ENCODE peak calls at places on chromosomes 16 and 17, in five cellular contexts. P is A549, R is tibial nerve, K is upper lobe of right lung, U is ovary. X is an unnamed sample. For H3K4me1, the result is how much of the 10 kb centered on the place peaks cover.

GRCh38 chr17:57629886-57630285 is 115.2 kb downstream of the CCDC182 start:
- DNase-seq in P (no peak), R (no peak), K (peak), U (no peak), X (no peak)

GRCh38 chr17:61735807-61736206 is 127.5 kb downstream of the BRIP1 start:
- DNase-seq in P (no peak), R (no peak), K (no peak), U (no peak), X (no peak)

GRCh38 chr17:52148969-52149351 is 9.6 kb downstream of the CA10 start:
- DNase-seq in P (no peak), R (no peak), K (no peak), U (no peak), X (no peak)

GRCh38 chr17:31400481-31400950 is 9.0 kb downstream of the RAB11FIP4 start:
- DNase-seq in P (no peak), R (no peak), K (no peak), U (no peak), X (no peak)

GRCh38 chr16:77276686-77277085 is 77.5 kb downstream of the SYCE1L start:
- DNase-seq in P (no peak), R (no peak), K (no peak), U (no peak), X (no peak)

GRCh38 chr17:58335779-58336455 is 7.3 kb upstream of the TSPOAP1 start:
- DNase-seq in P (no peak), R (no peak), K (peak), U (no peak), X (no peak)

GRCh38 chr17:68993112-68993511 is 37.9 kb upstream of the ABCA8 start:
- DNase-seq in P (no peak), R (no peak), K (no peak), U (no peak), X (no peak)

GRCh38 chr16:68200120-68200783 is 35.7 kb downstream of the ESRP2 start:
- DNase-seq in P (no peak), R (no peak), K (no peak), U (no peak), X (no peak)

GRCh38 chr17:43778337-43779144 is at the start of gene DUSP3:
- DNase-seq in P (peak), R (peak), K (peak), U (peak), X (peak)

GRCh38 chr16:72865835-72866234 is 182.1 kb downstream of the ZFHX3 start:
- DNase-seq in P (no peak), R (no peak), K (no peak), U (no peak), X (no peak)

GRCh38 chr17:49049265-49049664 is 52.1 kb downstream of the IGF2BP1 start:
- DNase-seq in P (no peak), R (no peak), K (no peak), U (no peak), X (no peak)

GRCh38 chr17:39517224-39517623 is 55.9 kb downstream of the CDK12 start:
- DNase-seq in P (no peak), R (no peak), K (no peak), U (no peak), X (no peak)

DNA sequence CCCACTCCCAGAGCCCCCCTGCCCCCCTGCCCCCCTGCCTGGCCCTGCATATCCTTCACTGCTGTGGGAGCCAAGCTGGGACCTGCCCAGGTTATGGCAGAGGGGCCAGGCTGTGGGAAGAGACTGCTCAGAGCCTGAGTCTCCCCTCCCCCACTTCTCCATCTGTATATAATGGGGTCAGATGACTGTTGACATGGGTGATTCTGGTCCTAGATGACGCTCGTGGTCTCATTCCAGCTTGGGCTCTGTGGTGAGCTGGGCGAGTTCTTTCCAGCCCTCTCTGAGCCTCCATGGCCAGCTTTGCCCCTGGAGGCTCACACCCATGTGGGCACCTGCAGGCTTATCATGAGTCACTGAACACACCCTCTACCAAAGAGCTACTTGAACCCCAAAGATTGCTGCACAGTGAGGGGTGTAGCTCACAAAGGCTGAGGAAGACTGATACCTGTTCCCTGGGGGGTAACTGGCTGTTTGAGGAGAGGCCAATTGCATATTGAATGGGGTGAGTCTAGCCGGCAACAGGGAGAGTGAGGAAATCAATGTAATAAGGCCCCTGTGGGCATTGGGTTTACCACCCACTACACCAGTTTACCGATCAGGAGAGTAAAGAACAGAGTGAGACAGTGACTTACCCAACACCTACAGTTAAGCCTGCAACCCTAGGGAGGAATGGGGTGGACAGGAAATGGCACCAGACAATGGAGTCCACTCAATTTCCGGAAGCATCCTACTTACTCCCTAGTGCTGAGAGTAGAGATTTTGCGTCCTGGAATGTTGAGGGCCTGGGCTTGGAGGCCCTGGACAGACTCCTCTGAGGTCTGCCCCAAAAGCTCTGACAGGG is 4.2 kb upstream of the SREBF1 start:
- DNase-seq in P (no peak), R (no peak), K (no peak), U (no peak), X (no peak)
- H3K4me1 ChIP-seq in P (under half), R (under half), K (half or more), U (under half), X (under half)

DNA sequence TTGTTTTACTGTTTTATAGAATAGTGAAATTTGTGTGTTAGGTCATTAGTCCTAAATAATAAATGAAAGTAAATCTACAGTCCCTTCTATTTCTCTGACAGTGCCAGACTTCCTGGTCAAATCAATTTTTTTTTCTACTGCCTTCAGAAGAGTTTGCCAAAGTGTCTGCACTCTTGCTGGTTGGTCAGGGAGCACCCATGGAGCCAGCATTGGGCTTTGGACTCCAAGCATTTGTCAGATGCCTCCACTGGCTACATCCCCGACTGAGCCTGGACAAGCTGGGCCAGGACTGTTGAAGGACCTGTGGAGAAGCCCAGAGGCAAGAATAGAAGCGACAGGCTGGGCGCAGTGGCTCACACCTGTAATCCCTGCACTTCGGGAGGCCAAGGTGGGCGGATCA is 53.7 kb downstream of the ELAC2 start:
- DNase-seq in P (no peak), R (no peak), K (no peak), U (no peak), X (no peak)
- H3K4me1 ChIP-seq in P (under half), R (under half), K (under half), U (under half), X (under half)

GRCh38 chr16:89507219-89507833 is 877 bp upstream of the SPG7 start:
- DNase-seq in P (no peak), R (no peak), K (no peak), U (no peak), X (no peak)

GRCh38 chr16:89505204-89506112 is 2.7 kb upstream of the SPG7 start:
- DNase-seq in P (peak), R (peak), K (peak), U (peak), X (peak)

GRCh38 chr16:89507834-89508590 is at the start of gene SPG7:
- DNase-seq in P (peak), R (peak), K (peak), U (peak), X (peak)

GRCh38 chr16:89506113-89506504 is 2.1 kb upstream of the SPG7 start:
- DNase-seq in P (no peak), R (no peak), K (no peak), U (no peak), X (no peak)

GRCh38 chr16:89506791-89507191 is 1.4 kb upstream of the SPG7 start:
- DNase-seq in P (no peak), R (no peak), K (no peak), U (peak), X (no peak)
- H3K4me1 ChIP-seq in P (half or more), R (under half), K (under half), U (under half), X (half or more)

GRCh38 chr17:50209133-50209471 is 7.7 kb upstream of the COL1A1 start:
- DNase-seq in P (no peak), R (no peak), K (no peak), U (no peak), X (no peak)
- H3K4me1 ChIP-seq in P (under half), R (under half), K (under half), U (under half), X (under half)

GRCh38 chr16:56997931-56998330 is 8.6 kb downstream of the NLRC5 start:
- DNase-seq in P (no peak), R (no peak), K (no peak), U (no peak), X (no peak)
- H3K4me1 ChIP-seq in P (under half), R (under half), K (under half), U (under half), X (under half)

DNA sequence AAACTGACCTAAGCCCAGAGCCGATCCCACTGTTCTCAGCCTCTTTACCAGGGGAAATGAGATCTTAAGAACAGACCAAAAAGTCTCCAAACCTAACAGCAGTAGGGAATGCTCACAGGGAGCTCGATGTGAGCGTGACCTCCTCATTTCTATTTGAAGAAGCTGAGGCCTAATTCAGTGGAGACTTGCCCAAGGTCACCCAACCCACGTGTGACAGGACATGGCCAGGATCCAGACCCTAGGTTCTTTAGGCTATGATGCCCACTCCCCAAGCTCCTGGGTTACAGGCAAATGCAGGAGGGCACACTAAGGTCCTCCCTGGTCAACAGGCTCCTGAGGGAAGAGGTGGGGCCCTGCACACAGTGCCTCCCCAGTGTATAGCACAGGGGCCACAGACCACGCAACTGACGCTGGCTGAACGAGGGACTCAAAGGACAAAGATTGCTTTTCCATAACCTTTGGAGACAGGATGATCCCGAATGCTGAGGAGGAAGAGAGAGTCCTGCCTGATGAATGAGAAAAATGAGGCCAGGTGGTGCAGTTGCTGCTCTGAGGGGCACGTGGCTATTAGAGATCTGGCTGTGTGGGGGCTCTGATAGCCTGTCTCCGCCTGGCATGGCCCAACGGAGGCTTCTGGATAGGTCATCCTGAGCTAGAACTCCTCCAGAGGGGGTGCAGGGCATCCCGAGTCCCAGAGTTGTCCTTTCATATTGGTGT is 24.0 kb downstream of the MAP3K14 start:
- DNase-seq in P (no peak), R (no peak), K (no peak), U (peak), X (no peak)
- H3K4me1 ChIP-seq in P (half or more), R (half or more), K (half or more), U (under half), X (half or more)

GRCh38 chr16:11795887-11796226 is 1.2 kb downstream of the ZC3H7A start:
- DNase-seq in P (no peak), R (no peak), K (no peak), U (no peak), X (no peak)

GRCh38 chr16:11793840-11794239 is 3.2 kb downstream of the ZC3H7A start:
- DNase-seq in P (no peak), R (no peak), K (peak), U (no peak), X (no peak)

GRCh38 chr16:11796227-11797165 is 562 bp downstream of the ZC3H7A start:
- DNase-seq in P (peak), R (peak), K (peak), U (peak), X (peak)

GRCh38 chr16:11794447-11794846 is 2.6 kb downstream of the ZC3H7A start:
- DNase-seq in P (no peak), R (no peak), K (no peak), U (no peak), X (no peak)

DNA sequence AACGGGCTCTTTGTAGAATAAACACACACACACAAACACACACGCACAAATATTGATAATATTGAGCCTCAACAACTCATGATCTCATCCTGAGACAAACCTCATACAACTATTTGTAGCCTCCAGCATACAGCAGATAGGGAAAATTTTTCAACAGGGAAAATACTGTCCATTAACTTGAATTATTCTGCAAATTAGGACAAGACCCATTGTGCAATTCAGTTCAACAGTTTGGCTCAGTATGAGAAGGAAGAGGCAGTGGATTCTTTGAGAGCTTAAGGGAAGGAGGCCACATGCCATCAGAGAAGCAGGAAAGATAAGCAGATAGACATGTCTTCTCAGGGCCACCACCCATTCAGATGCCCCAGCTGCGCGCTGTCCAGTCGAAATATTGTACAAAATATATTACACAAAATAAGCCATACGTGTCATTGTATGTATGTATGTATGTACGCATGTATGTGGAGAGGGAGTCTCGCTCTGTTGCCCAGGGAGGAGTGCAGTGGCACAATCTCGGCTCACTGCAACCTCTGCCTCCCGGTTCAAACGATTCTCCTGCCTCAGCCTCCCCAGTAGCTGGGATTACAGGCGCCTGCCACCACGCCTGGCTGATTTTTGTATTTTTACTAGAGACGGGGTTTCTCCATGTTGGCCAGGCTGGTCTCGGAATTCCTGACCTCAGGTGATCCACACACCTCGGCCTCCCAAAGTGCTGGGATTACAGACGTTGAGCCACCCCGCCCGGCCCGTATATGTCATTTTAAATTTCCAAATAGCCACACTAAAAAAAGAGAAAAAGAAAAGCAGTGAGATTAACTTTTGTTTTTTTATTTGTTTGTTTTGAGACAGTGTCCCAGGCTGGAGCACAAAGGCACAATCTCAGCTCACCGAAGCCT is 1.8 kb downstream of the ZC3H7A start:
- DNase-seq in P (no peak), R (no peak), K (peak), U (no peak), X (no peak)
- H3K4me1 ChIP-seq in P (under half), R (under half), K (half or more), U (under half), X (half or more)

DNA sequence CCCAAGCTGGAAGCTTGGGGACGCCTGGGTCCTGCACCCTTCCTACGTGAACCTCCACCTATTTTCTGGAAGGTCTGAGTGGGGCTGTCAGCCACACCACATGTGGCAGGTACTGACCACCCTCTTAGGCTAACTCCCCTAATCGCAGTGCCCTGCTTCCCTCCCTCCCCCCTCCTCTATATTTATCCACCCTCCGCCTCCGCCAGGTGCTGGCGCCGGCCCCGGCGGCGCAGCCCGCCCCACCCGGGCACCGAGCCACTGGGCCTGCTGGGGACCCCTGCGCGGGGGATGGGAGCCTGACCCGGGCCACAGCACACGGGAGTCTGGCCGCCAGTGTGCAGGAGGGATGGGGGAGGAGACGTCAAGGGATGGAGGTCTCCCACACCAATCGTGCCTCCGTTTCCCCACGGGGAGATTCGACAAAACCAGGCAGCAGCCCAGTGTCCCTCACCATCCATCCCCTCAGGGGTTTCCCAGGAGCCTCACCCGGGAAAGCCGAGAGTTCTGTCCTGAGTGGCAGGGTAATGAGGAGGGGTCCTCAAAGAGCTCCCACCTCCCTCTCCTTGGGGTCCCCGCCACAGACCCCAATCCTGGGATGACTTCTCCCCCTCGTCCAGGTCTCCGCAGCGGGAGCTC is 1.3 kb downstream of the PLEKHH3 start:
- DNase-seq in P (no peak), R (no peak), K (peak), U (peak), X (no peak)
- H3K4me1 ChIP-seq in P (under half), R (half or more), K (half or more), U (under half), X (under half)